ENCODE peak calls at places on chromosomes 6 and 20, in eight cellular contexts. One of them, this sample, is unnamed.

GRCh38 chr6:52160468-52161104 is 25.6 kb upstream of the IL17A start:
- DNase-seq in fibroblast of lung: no peak
- DNase-seq in T-cell: no peak
- DNase-seq in NCI-H774: no peak
- DNase-seq in activated naive CD8-positive, alpha-beta T cell treated with anti-CD3 and anti-CD28 coated beads, Interleukin-2, amount 50 U/mL, for 24 hours: peak; percentile 20
- DNase-seq in caudate nucleus: no peak
- DNase-seq in left cardiac atrium: no peak
- DNase-seq in cerebellum: no peak
- DNase-seq in this sample: no peak

GRCh38 chr6:154453329-154453728 is 57.2 kb downstream of the CNKSR3 start:
- DNase-seq in cerebellum: no peak
- DNase-seq in caudate nucleus: no peak
- DNase-seq in fibroblast of lung: no peak
- DNase-seq in left cardiac atrium: no peak
- DNase-seq in NCI-H774: no peak
- DNase-seq in T-cell: no peak
- DNase-seq in activated naive CD8-positive, alpha-beta T cell treated with anti-CD3 and anti-CD28 coated beads, Interleukin-2, amount 50 U/mL, for 24 hours: no peak
- DNase-seq in this sample: no peak

GRCh38 chr20:14264869-14265268 is 72.5 kb downstream of the FLRT3 start:
- DNase-seq in activated naive CD8-positive, alpha-beta T cell treated with anti-CD3 and anti-CD28 coated beads, Interleukin-2, amount 50 U/mL, for 24 hours: no peak
- DNase-seq in NCI-H774: no peak
- DNase-seq in caudate nucleus: no peak
- DNase-seq in T-cell: no peak
- DNase-seq in fibroblast of lung: peak; percentile 28
- DNase-seq in left cardiac atrium: no peak
- DNase-seq in cerebellum: no peak
- DNase-seq in this sample: no peak

GRCh38 chr20:53778041-53778516 is 184.4 kb upstream of the ZNF217 start:
- DNase-seq in T-cell: no peak
- DNase-seq in cerebellum: no peak
- DNase-seq in fibroblast of lung: no peak
- DNase-seq in caudate nucleus: no peak
- DNase-seq in NCI-H774: no peak
- DNase-seq in activated naive CD8-positive, alpha-beta T cell treated with anti-CD3 and anti-CD28 coated beads, Interleukin-2, amount 50 U/mL, for 24 hours: no peak
- DNase-seq in left cardiac atrium: no peak
- DNase-seq in this sample: no peak

GRCh38 chr6:134415681-134416080 is 97.8 kb upstream of the SGK1 start:
- DNase-seq in caudate nucleus: peak; percentile 55
- DNase-seq in left cardiac atrium: no peak
- DNase-seq in T-cell: no peak
- DNase-seq in fibroblast of lung: no peak
- DNase-seq in NCI-H774: no peak
- DNase-seq in activated naive CD8-positive, alpha-beta T cell treated with anti-CD3 and anti-CD28 coated beads, Interleukin-2, amount 50 U/mL, for 24 hours: no peak
- DNase-seq in cerebellum: no peak
- DNase-seq in this sample: no peak

GRCh38 chr6:36536873-36537547 is 10.3 kb downstream of the STK38 start:
- DNase-seq in T-cell: no peak
- DNase-seq in left cardiac atrium: no peak
- DNase-seq in caudate nucleus: no peak
- DNase-seq in activated naive CD8-positive, alpha-beta T cell treated with anti-CD3 and anti-CD28 coated beads, Interleukin-2, amount 50 U/mL, for 24 hours: no peak
- DNase-seq in fibroblast of lung: no peak
- DNase-seq in NCI-H774: no peak
- DNase-seq in cerebellum: no peak
- DNase-seq in this sample: no peak

GRCh38 chr20:25089662-25090061 is 7.7 kb upstream of the VSX1 start:
- DNase-seq in fibroblast of lung: no peak
- DNase-seq in T-cell: no peak
- DNase-seq in NCI-H774: no peak
- DNase-seq in activated naive CD8-positive, alpha-beta T cell treated with anti-CD3 and anti-CD28 coated beads, Interleukin-2, amount 50 U/mL, for 24 hours: no peak
- DNase-seq in caudate nucleus: no peak
- DNase-seq in cerebellum: no peak
- DNase-seq in left cardiac atrium: no peak
- DNase-seq in this sample: no peak

GRCh38 chr6:86192123-86192522 is 549.4 kb upstream of the SYNCRIP start:
- DNase-seq in caudate nucleus: no peak
- DNase-seq in fibroblast of lung: peak; percentile 0
- DNase-seq in NCI-H774: no peak
- DNase-seq in left cardiac atrium: no peak
- DNase-seq in T-cell: no peak
- DNase-seq in activated naive CD8-positive, alpha-beta T cell treated with anti-CD3 and anti-CD28 coated beads, Interleukin-2, amount 50 U/mL, for 24 hours: no peak
- DNase-seq in cerebellum: no peak
- DNase-seq in this sample: no peak

GRCh38 chr6:152859225-152859624 is 108.6 kb downstream of the VIP start:
- DNase-seq in caudate nucleus: no peak
- DNase-seq in fibroblast of lung: no peak
- DNase-seq in NCI-H774: no peak
- DNase-seq in T-cell: no peak
- DNase-seq in left cardiac atrium: no peak
- DNase-seq in cerebellum: no peak
- DNase-seq in activated naive CD8-positive, alpha-beta T cell treated with anti-CD3 and anti-CD28 coated beads, Interleukin-2, amount 50 U/mL, for 24 hours: no peak
- DNase-seq in this sample: no peak

GRCh38 chr6:132780770-132781371 is 17.6 kb downstream of the SLC18B1 start:
- DNase-seq in activated naive CD8-positive, alpha-beta T cell treated with anti-CD3 and anti-CD28 coated beads, Interleukin-2, amount 50 U/mL, for 24 hours: no peak
- DNase-seq in fibroblast of lung: peak; percentile 64
- DNase-seq in NCI-H774: no peak
- DNase-seq in left cardiac atrium: no peak
- DNase-seq in T-cell: no peak
- DNase-seq in caudate nucleus: no peak
- DNase-seq in cerebellum: no peak
- DNase-seq in this sample: no peak

GRCh38 chr6:18720075-18720474 is 332.9 kb downstream of the RNF144B start:
- DNase-seq in T-cell: no peak
- DNase-seq in left cardiac atrium: no peak
- DNase-seq in cerebellum: no peak
- DNase-seq in caudate nucleus: no peak
- DNase-seq in NCI-H774: no peak
- DNase-seq in fibroblast of lung: no peak
- DNase-seq in activated naive CD8-positive, alpha-beta T cell treated with anti-CD3 and anti-CD28 coated beads, Interleukin-2, amount 50 U/mL, for 24 hours: no peak
- DNase-seq in this sample: no peak

GRCh38 chr6:151822252-151823111 is 15.0 kb downstream of the ESR1 start:
- DNase-seq in NCI-H774: no peak
- DNase-seq in fibroblast of lung: no peak
- DNase-seq in caudate nucleus: no peak
- DNase-seq in left cardiac atrium: no peak
- DNase-seq in T-cell: no peak
- DNase-seq in activated naive CD8-positive, alpha-beta T cell treated with anti-CD3 and anti-CD28 coated beads, Interleukin-2, amount 50 U/mL, for 24 hours: no peak
- DNase-seq in cerebellum: no peak
- DNase-seq in this sample: no peak

GRCh38 chr20:3898639-3899038 is 9.5 kb downstream of the PANK2 start:
- DNase-seq in fibroblast of lung: no peak
- DNase-seq in T-cell: no peak
- DNase-seq in left cardiac atrium: no peak
- DNase-seq in NCI-H774: no peak
- DNase-seq in cerebellum: no peak
- DNase-seq in caudate nucleus: no peak
- DNase-seq in activated naive CD8-positive, alpha-beta T cell treated with anti-CD3 and anti-CD28 coated beads, Interleukin-2, amount 50 U/mL, for 24 hours: no peak
- DNase-seq in this sample: no peak

GRCh38 chr6:25017932-25018581 is 82.3 kb upstream of the RIPOR2 start:
- DNase-seq in cerebellum: no peak
- DNase-seq in caudate nucleus: peak; percentile 46
- DNase-seq in T-cell: peak; percentile 83
- DNase-seq in activated naive CD8-positive, alpha-beta T cell treated with anti-CD3 and anti-CD28 coated beads, Interleukin-2, amount 50 U/mL, for 24 hours: peak; percentile 76
- DNase-seq in NCI-H774: peak; percentile 62
- DNase-seq in left cardiac atrium: peak; percentile 58
- DNase-seq in fibroblast of lung: peak; percentile 74
- DNase-seq in this sample: peak; percentile 68

This sample was measured in NCI-H345.